ENCODE peak calls at places on chromosomes 3 and 15, in eight cellular contexts. Z, S, J, I, B, E, T and N are unnamed samples.

GRCh38 chr3:128788268-128788869 is 62.4 kb downstream of the RAB7A start:
- DNase-seq in Z (no peak), S (no peak), J (no peak), I (no peak), B (no peak), E (no peak), T (no peak), N (no peak)

GRCh38 chr3:138474163-138474562 is 39.7 kb downstream of the ESYT3 start:
- DNase-seq in Z (no peak), S (no peak), J (no peak), I (no peak), B (no peak), E (no peak), T (peak; percentile 66), N (no peak)

GRCh38 chr15:23823508-23823907 is 136.4 kb upstream of the NDN start:
- DNase-seq in Z (no peak), S (no peak), J (no peak), I (no peak), B (no peak), E (peak; percentile 76), T (no peak), N (no peak)

GRCh38 chr15:83653639-83654378 is at the start of gene ADAMTSL3:
- DNase-seq in Z (peak; percentile 25), S (peak; percentile 76), J (peak; percentile 62), I (no peak), B (no peak), E (peak; percentile 78), T (peak; percentile 92), N (no peak)

GRCh38 chr3:55622733-55623132 is 135.6 kb upstream of the WNT5A start:
- DNase-seq in Z (no peak), S (no peak), J (no peak), I (no peak), B (no peak), E (no peak), T (no peak), N (no peak)

GRCh38 chr3:162117961-162118360 is 621.4 kb downstream of the OTOL1 start:
- DNase-seq in Z (no peak), S (no peak), J (no peak), I (no peak), B (no peak), E (no peak), T (no peak), N (no peak)

GRCh38 chr3:174376346-174376745 is 482.8 kb upstream of the NAALADL2 start:
- DNase-seq in Z (no peak), S (no peak), J (no peak), I (no peak), B (no peak), E (no peak), T (no peak), N (no peak)

GRCh38 chr3:90015688-90016356 is 908.4 kb downstream of the EPHA3 start:
- DNase-seq in Z (no peak), S (no peak), J (no peak), I (no peak), B (no peak), E (no peak), T (no peak), N (no peak)

GRCh38 chr15:90376789-90377188 is 11.3 kb upstream of the IQGAP1 start:
- DNase-seq in Z (no peak), S (no peak), J (no peak), I (no peak), B (no peak), E (no peak), T (no peak), N (peak; percentile 72)

GRCh38 chr15:79041598-79042175 is 48.9 kb downstream of the RASGRF1 start:
- DNase-seq in Z (no peak), S (no peak), J (peak; percentile 42), I (no peak), B (no peak), E (no peak), T (no peak), N (no peak)

GRCh38 chr3:43142472-43142871 is 36.6 kb upstream of the POMGNT2 start:
- DNase-seq in Z (no peak), S (no peak), J (no peak), I (no peak), B (no peak), E (no peak), T (no peak), N (no peak)

GRCh38 chr15:35630570-35630969 is 84.6 kb upstream of the DPH6 start:
- DNase-seq in Z (no peak), S (no peak), J (no peak), I (no peak), B (no peak), E (no peak), T (no peak), N (no peak)

GRCh38 chr3:37652851-37653250 is 208.8 kb upstream of the CTDSPL start:
- DNase-seq in Z (no peak), S (peak; percentile 13), J (no peak), I (no peak), B (no peak), E (peak; percentile 22), T (no peak), N (no peak)

GRCh38 chr15:35383511-35383910 is 162.5 kb downstream of the DPH6 start:
- DNase-seq in Z (no peak), S (no peak), J (no peak), I (no peak), B (no peak), E (no peak), T (no peak), N (no peak)

GRCh38 chr3:62201438-62202035 is 171.8 kb downstream of the FEZF2 start:
- DNase-seq in Z (no peak), S (no peak), J (peak; percentile 65), I (peak; percentile 8), B (peak; percentile 16), E (no peak), T (no peak), N (peak; percentile 59)

GRCh38 chr3:78994174-78995027 is 773.4 kb downstream of the ROBO1 start:
- DNase-seq in Z (no peak), S (no peak), J (no peak), I (no peak), B (no peak), E (no peak), T (no peak), N (peak; percentile 22)

GRCh38 chr3:65871305-65872141 is 167.2 kb downstream of the MAGI1 start:
- DNase-seq in Z (peak; percentile 40), S (peak; percentile 32), J (peak; percentile 32), I (no peak), B (no peak), E (no peak), T (peak; percentile 70), N (peak; percentile 50)

GRCh38 chr3:7249493-7250076 is 388.7 kb downstream of the GRM7 start:
- DNase-seq in Z (no peak), S (no peak), J (peak; percentile 22), I (no peak), B (no peak), E (no peak), T (no peak), N (no peak)

GRCh38 chr3:139639662-139640061 is 38.1 kb downstream of the NMNAT3 start:
- DNase-seq in Z (no peak), S (no peak), J (no peak), I (no peak), B (no peak), E (no peak), T (no peak), N (no peak)

GRCh38 chr15:41501961-41502786 is 8.5 kb downstream of the ITPKA start:
- DNase-seq in Z (no peak), S (no peak), J (peak; percentile 62), I (no peak), B (no peak), E (no peak), T (no peak), N (no peak)

GRCh38 chr15:65583701-65584100 is 27.2 kb downstream of the INTS14 start:
- DNase-seq in Z (no peak), S (no peak), J (peak; percentile 10), I (no peak), B (no peak), E (no peak), T (no peak), N (peak; percentile 74)

DNA sequence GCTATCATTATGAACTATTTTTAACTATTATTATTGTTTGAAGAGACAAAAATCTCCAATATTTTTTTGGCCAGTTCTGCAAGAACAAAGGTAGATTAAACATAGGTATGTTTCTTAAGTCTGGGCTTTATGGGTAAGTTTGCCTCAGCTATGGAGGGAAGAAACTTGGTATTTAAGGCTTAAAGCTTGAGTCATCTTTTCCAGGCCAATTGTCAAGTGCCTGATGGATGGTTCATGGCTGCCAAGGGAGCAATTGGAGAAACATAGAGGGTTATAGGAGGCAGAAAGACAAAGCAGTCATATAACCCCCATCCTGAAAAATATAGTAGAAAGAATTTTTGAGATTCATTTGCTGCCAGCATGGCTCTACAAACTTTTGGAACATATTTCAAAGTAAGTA is 7.2 kb upstream of the STAC start:
- DNase-seq in Z (no peak), S (no peak), J (no peak), I (no peak), B (no peak), E (no peak), T (no peak), N (peak; percentile 8)
- TF ChIP-seq POLR2AphosphoS5 in Z (no peak), S (no peak), J (peak; percentile 68), I (no peak), B (no peak), E (no peak), T (peak; percentile 56), N (no peak)

GRCh38 chr3:47761046-47761445 is 20.6 kb downstream of the SMARCC1 start:
- DNase-seq in Z (no peak), S (no peak), J (no peak), I (no peak), B (no peak), E (no peak), T (no peak), N (no peak)
- H3K36me3 ChIP-seq in Z (no peaks in the 10 kb centered on the region), S (no peaks in the 10 kb centered on the region), J (peaks cover 5% of the 10 kb centered on the region), I (no peaks in the 10 kb centered on the region), B (peaks cover 7% of the 10 kb centered on the region), E (peaks cover 4% of the 10 kb centered on the region), T (no peaks in the 10 kb centered on the region), N (no peaks in the 10 kb centered on the region)

GRCh38 chr3:50350213-50350526 is 405 bp downstream of the NPRL2 start:
- DNase-seq in Z (no peak), S (no peak), J (no peak), I (no peak), B (no peak), E (no peak), T (no peak), N (no peak)

GRCh38 chr3:50345008-50345407 is 524 bp downstream of the ZMYND10 start:
- DNase-seq in Z (no peak), S (no peak), J (no peak), I (no peak), B (no peak), E (no peak), T (no peak), N (no peak)

GRCh38 chr3:50345586-50345985 is at the start of gene ZMYND10:
- DNase-seq in Z (peak; percentile 60), S (peak; percentile 43), J (no peak), I (no peak), B (no peak), E (peak; percentile 96), T (peak; percentile 82), N (no peak)

GRCh38 chr3:50350527-50351317 is at the start of the genes CYB561D2 and NPRL2:
- DNase-seq in Z (peak; percentile 94), S (peak; percentile 96), J (peak; percentile 97), I (peak; percentile 67), B (peak; percentile 89), E (peak; percentile 93), T (peak; percentile 98), N (peak; percentile 95)

GRCh38 chr3:50347187-50347813 is 1.8 kb upstream of the ZMYND10 start:
- DNase-seq in Z (peak; percentile 58), S (peak; percentile 73), J (peak; percentile 83), I (no peak), B (no peak), E (no peak), T (peak; percentile 83), N (peak; percentile 84)
- H3K27ac ChIP-seq in Z (no peak overlapping the region), S (peak overlapping the region; percentile 31), J (peak overlapping the region; percentile 35), I (no peak overlapping the region), B (no peak overlapping the region), E (no peak overlapping the region), T (peak overlapping the region; percentile 54), N (no peak overlapping the region)

GRCh38 chr15:44873103-44873502 is 83.4 kb upstream of the TERB2 start:
- DNase-seq in Z (no peak), S (no peak), J (no peak), I (no peak), B (no peak), E (no peak), T (no peak), N (no peak)
- TF ChIP-seq POLR2AphosphoS5 in Z (no peak), S (no peak), J (no peak), I (no peak), B (no peak), E (no peak), T (no peak), N (no peak)